ENCODE peak calls at places on chromosomes 6 and 20, in seven cellular contexts. I, X, L, A, Z, C and H are unnamed samples.

GRCh38 chr6:130019796-130020105 is 1.4 kb downstream of the L3MBTL3 start:
- DNase-seq in I (no peak), Z (no peak), X (no peak), C (no peak), A (no peak), L (no peak), H (peak; percentile 11)

GRCh38 chr6:164991573-164991972 is 317.8 kb downstream of the C6orf118 start:
- DNase-seq in L (no peak), X (no peak), Z (no peak), C (no peak), A (no peak), I (no peak), H (no peak)

GRCh38 chr6:91276315-91276714 is 689.4 kb upstream of the MAP3K7 start:
- DNase-seq in I (no peak), X (no peak), C (no peak), Z (no peak), A (no peak), L (no peak), H (no peak)

GRCh38 chr6:25863360-25863759 is 10.7 kb downstream of the SLC17A3 start:
- DNase-seq in X (no peak), I (no peak), L (no peak), A (no peak), C (no peak), Z (no peak), H (no peak)

GRCh38 chr6:22917344-22917743 is 348.0 kb downstream of the HDGFL1 start:
- DNase-seq in Z (no peak), L (no peak), A (no peak), X (no peak), C (no peak), I (no peak), H (no peak)

GRCh38 chr20:32380745-32381144 is 22.6 kb downstream of the ASXL1 start:
- DNase-seq in C (no peak), X (no peak), L (no peak), Z (no peak), A (no peak), I (no peak), H (no peak)

GRCh38 chr6:44401138-44401537 is 13.6 kb downstream of the CDC5L start:
- DNase-seq in A (no peak), Z (no peak), C (no peak), I (no peak), X (no peak), L (no peak), H (no peak)

GRCh38 chr6:11605507-11605905 is 68.0 kb downstream of the TMEM170B start:
- DNase-seq in Z (no peak), X (no peak), A (no peak), L (no peak), I (no peak), C (no peak), H (no peak)

GRCh38 chr6:41768545-41769308 is 11.0 kb downstream of the FRS3 start:
- DNase-seq in A (no peak), C (no peak), L (no peak), X (no peak), I (no peak), Z (no peak), H (no peak)

GRCh38 chr20:34578040-34578439 is 19.5 kb downstream of the MAP1LC3A start:
- DNase-seq in I (no peak), Z (no peak), C (no peak), X (no peak), A (no peak), L (no peak), H (no peak)

GRCh38 chr6:90485615-90486277 is 101.1 kb downstream of the MAP3K7 start:
- DNase-seq in X (no peak), I (no peak), Z (no peak), C (no peak), A (no peak), L (no peak), H (no peak)

GRCh38 chr6:39821739-39822532 is 29.8 kb downstream of the DAAM2 start:
- DNase-seq in C (no peak), L (no peak), I (no peak), A (no peak), Z (no peak), X (peak; percentile 59), H (no peak)

GRCh38 chr20:732727-733126 is 35.6 kb downstream of the SLC52A3 start:
- DNase-seq in X (no peak), I (no peak), A (no peak), Z (no peak), C (no peak), L (no peak), H (no peak)

GRCh38 chr6:26103770-26104456 is 16.7 kb downstream of the HFE start:
- DNase-seq in X (peak; percentile 95), C (peak; percentile 81), I (peak; percentile 73), Z (peak; percentile 75), A (peak; percentile 80), L (peak; percentile 88), H (peak; percentile 70)

GRCh38 chr20:41149679-41150131 is 12.4 kb downstream of the PLCG1 start:
- DNase-seq in X (peak; percentile 86), C (peak; percentile 65), A (no peak), L (no peak), I (no peak), Z (no peak), H (no peak)

GRCh38 chr6:145241039-145241438 is 494.3 kb downstream of the EPM2A start:
- DNase-seq in I (no peak), L (peak; percentile 48), X (peak; percentile 80), C (peak; percentile 2), Z (no peak), A (no peak), H (peak; percentile 19)

GRCh38 chr6:75130784-75131183 is 75.1 kb downstream of the COL12A1 start:
- DNase-seq in Z (no peak), A (no peak), I (no peak), X (peak; percentile 55), L (no peak), C (no peak), H (no peak)

GRCh38 chr6:68313911-68314310 is 321.2 kb upstream of the ADGRB3 start:
- DNase-seq in C (no peak), Z (no peak), X (peak; percentile 66), A (no peak), L (no peak), I (no peak), H (no peak)

GRCh38 chr20:47998736-47999135 is 213.5 kb upstream of the SULF2 start:
- DNase-seq in L (no peak), A (no peak), I (no peak), X (no peak), Z (no peak), C (no peak), H (no peak)

GRCh38 chr6:71197770-71198169 is 90.8 kb upstream of the OGFRL1 start:
- DNase-seq in I (no peak), X (peak; percentile 72), C (peak; percentile 32), Z (no peak), L (no peak), A (no peak), H (no peak)

GRCh38 chr20:37355252-37356180 is 9.6 kb downstream of the SRC start:
- DNase-seq in I (no peak), X (no peak), C (no peak), Z (no peak), L (no peak), A (no peak), H (no peak)

GRCh38 chr6:100304575-100304974 is 160.1 kb downstream of the SIM1 start:
- DNase-seq in L (no peak), A (no peak), I (no peak), Z (no peak), X (no peak), C (no peak), H (no peak)

GRCh38 chr6:56663344-56663743 is 20.7 kb upstream of the DST start:
- DNase-seq in I (no peak), C (no peak), X (peak; percentile 46), A (no peak), L (no peak), Z (no peak), H (no peak)

GRCh38 chr6:126228001-126228791 is 111.7 kb upstream of the CENPW start:
- DNase-seq in I (no peak), A (no peak), Z (no peak), X (peak; percentile 34), L (no peak), C (no peak), H (no peak)